ENCODE peak calls at places on chromosomes 3 and 15, in four cellular contexts. P is sigmoid colon, D is fibroblast of villous mesenchyme, I is mammary epithelial cell. R is an unnamed sample.

GRCh38 chr15:101803676-101804075 is 367 bp downstream of the OR4F6 start:
- DNase-seq in P (no peak), D (no peak), I (no peak), R (no peak)

GRCh38 chr15:101433396-101433795 is 56.1 kb downstream of the PCSK6 start:
- DNase-seq in P (no peak), D (no peak), I (no peak), R (no peak)

GRCh38 chr3:38960953-38961622 is 90.7 kb downstream of the SCN11A start:
- DNase-seq in P (no peak), D (peak; percentile 50), I (peak; percentile 24), R (peak; percentile 53)

GRCh38 chr15:52765779-52766178 is 24.4 kb downstream of the ONECUT1 start:
- DNase-seq in P (no peak), D (no peak), I (no peak), R (no peak)

GRCh38 chr15:63050737-63051700 is 8.5 kb downstream of the TPM1 start:
- DNase-seq in P (no peak), D (peak; percentile 93), I (no peak), R (no peak)

GRCh38 chr3:182913889-182914288 is 66.4 kb downstream of the DCUN1D1 start:
- DNase-seq in P (no peak), D (peak; percentile 23), I (no peak), R (no peak)

GRCh38 chr3:129121016-129121791 is 400 bp downstream of the RAB43 start:
- DNase-seq in P (no peak), D (peak; percentile 47), I (no peak), R (no peak)

GRCh38 chr3:184774996-184775715 is 36.8 kb upstream of the VPS8 start:
- DNase-seq in P (peak; percentile 40), D (no peak), I (no peak), R (no peak)

GRCh38 chr3:44687898-44688297 is 24.6 kb upstream of the ZNF502 start:
- DNase-seq in P (no peak), D (no peak), I (no peak), R (no peak)

GRCh38 chr3:50323092-50323600 is 601 bp upstream of the HYAL2 start:
- DNase-seq in P (no peak), D (no peak), I (no peak), R (no peak)

GRCh38 chr3:141280690-141281089 is 49.1 kb downstream of the PXYLP1 start:
- DNase-seq in P (no peak), D (no peak), I (peak; percentile 39), R (no peak)
- TF ChIP-seq CTCF in P (no peak), D (no peak), I (no peak), R (no peak)

GRCh38 chr3:42613462-42613861 is 13.0 kb downstream of the NKTR start:
- DNase-seq in P (no peak), D (no peak), I (no peak), R (peak; percentile 32)
- TF ChIP-seq CTCF in P (no peak), D (peak; percentile 52), I (peak; percentile 41), R (peak; percentile 34)

GRCh38 chr3:73520931-73521461 is 103.7 kb downstream of the PDZRN3 start:
- DNase-seq in P (peak; percentile 97), D (no peak), I (no peak), R (no peak)
- TF ChIP-seq CTCF in P (no peak), D (no peak), I (no peak), R (no peak)

DNA sequence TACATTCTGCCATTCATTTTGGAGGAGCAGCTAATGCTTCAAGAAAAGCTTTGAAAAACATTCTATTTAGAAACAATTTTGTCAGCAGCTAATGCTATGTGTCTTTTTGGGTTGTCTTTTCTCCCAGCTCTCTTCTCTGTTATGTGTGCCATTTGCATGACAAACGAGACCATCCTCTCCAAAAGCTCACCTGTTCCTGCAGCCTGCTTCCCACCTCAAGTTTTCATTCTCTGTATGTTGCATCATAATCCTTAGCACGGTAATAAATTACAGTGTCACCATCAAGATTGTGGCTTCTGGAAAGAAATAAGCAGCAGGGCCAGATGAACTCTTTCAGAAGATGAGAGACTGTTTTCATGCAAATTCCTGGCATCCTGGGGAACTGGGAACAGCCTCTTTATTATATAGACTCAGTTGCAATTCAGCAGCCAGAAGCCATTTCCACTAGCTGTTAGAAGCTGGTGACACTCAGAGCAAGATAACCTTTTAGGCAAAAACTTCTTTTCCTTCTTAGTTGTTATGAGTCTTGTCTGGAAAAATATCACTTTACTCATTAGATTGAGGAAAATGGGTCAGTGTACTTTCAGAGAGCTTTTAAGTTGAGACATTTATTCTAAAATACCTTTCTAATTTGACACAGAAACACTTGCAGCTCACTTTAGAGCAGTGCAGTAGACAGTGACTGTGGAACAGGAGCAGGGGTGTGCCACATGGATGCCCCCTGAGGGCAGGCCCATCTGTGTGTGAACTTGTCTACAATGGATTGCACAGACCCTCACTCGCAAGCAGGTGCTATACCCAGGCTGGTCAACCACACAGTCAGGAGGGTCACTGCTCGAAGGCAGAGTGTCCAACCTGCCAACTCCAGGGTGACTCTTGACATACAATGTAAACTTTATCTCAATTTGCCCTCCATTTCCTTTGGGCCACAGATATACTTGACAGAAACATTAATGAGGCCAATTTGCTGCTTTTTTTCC is 436.9 kb downstream of the EPHB1 start:
- DNase-seq in P (no peak), D (no peak), I (no peak), R (no peak)
- TF ChIP-seq CTCF in P (no peak), D (no peak), I (no peak), R (no peak)

GRCh38 chr3:32340039-32340438 is 51.6 kb upstream of the CMTM7 start:
- DNase-seq in P (no peak), D (peak; percentile 65), I (peak; percentile 30), R (peak; percentile 55)
- TF ChIP-seq CTCF in P (no peak), D (peak; percentile 65), I (peak; percentile 63), R (peak; percentile 43)

GRCh38 chr15:75208501-75209288 is 7.0 kb downstream of the C15orf39 start:
- DNase-seq in P (no peak), D (no peak), I (no peak), R (no peak)

GRCh38 chr15:75207618-75208500 is 6.2 kb downstream of the C15orf39 start:
- DNase-seq in P (no peak), D (no peak), I (no peak), R (no peak)

GRCh38 chr15:75206006-75206405 is 4.3 kb downstream of the C15orf39 start:
- DNase-seq in P (no peak), D (no peak), I (no peak), R (no peak)

GRCh38 chr15:75205064-75205395 is 3.3 kb downstream of the C15orf39 start:
- DNase-seq in P (no peak), D (no peak), I (no peak), R (no peak)

GRCh38 chr15:75206803-75207617 is 5.3 kb downstream of the C15orf39 start:
- DNase-seq in P (no peak), D (no peak), I (no peak), R (no peak)
- TF ChIP-seq CTCF in P (no peak), D (no peak), I (no peak), R (no peak)

DNA sequence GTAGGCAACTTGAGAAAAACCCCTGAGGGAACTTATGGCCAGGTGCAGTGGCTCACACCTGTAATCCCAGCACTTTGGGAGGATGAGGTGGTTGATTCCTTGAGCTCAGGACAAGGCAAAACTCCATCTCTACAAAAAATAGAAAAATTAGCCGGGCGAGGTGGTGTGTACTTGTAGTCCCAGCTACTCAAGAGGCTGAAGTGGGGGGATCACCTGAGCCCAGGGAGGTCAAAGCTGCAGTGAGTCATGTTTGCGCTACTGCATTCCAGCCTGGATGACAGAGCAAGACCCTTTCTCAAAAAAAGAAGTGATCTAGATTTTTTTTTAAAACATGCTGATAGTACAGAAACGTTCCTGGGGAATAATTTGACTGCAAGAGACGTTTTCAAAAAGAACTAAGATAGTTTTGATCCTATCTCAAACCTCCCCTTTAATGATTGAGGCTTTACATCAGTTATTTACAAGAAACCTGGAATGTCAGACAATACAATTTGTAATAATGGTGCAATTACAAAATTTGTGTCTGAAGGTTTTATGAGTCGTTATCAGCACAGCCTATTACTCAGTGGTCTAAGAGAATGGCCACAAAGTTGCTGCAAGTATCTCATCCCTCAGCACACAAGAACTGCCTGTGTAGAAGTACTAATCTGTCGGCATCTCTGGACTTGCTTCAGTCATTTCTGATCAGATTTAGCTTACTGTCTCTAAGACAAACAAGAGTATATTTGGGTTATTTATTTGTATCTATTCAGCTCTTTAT is 32.2 kb upstream of the KLHL25 start:
- DNase-seq in P (no peak), D (peak; percentile 42), I (peak; percentile 24), R (no peak)
- TF ChIP-seq CTCF in P (no peak), D (no peak), I (no peak), R (no peak)

R was measured in MCF 10A.